ENCODE peak calls at places on chromosomes 7 and 10, in six cellular contexts. Z, J, B, C, O and R are unnamed samples. For H3K4me1, the result is how much of the 10 kb centered on the place peaks cover.

GRCh38 chr7:100191775-100192174 is 14.1 kb downstream of the STAG3 start:
- DNase-seq in C (no peak), J (no peak), B (no peak), Z (no peak), O (no peak), R (no peak)

GRCh38 chr7:95421847-95422444 is 12.9 kb downstream of the PON2 start:
- DNase-seq in C (no peak), O (no peak), Z (no peak), J (no peak), B (no peak), R (no peak)

GRCh38 chr7:130910949-130911944 is 177.2 kb upstream of the KLF14 start:
- DNase-seq in O (no peak), C (no peak), J (no peak), Z (no peak), B (no peak), R (no peak)

GRCh38 chr7:96833701-96834453 is 124.2 kb upstream of the SEM1 start:
- DNase-seq in C (no peak), Z (no peak), J (no peak), B (no peak), O (no peak), R (no peak)

GRCh38 chr10:126908225-126908624 is 3.0 kb downstream of the DOCK1 start:
- DNase-seq in Z (no peak), B (no peak), C (no peak), O (no peak), J (no peak), R (no peak)

GRCh38 chr10:2919016-2919415 is 148.3 kb upstream of the PFKP start:
- DNase-seq in B (no peak), J (no peak), O (no peak), C (no peak), Z (no peak), R (no peak)

GRCh38 chr10:46527241-46527811 is 29.1 kb downstream of the GPRIN2 start:
- DNase-seq in J (peak), C (no peak), Z (no peak), O (no peak), B (peak), R (no peak)

GRCh38 chr10:49184642-49185111 is 3.5 kb downstream of the TMEM273 start:
- DNase-seq in B (no peak), O (no peak), J (no peak), Z (no peak), C (no peak), R (no peak)

GRCh38 chr10:120493411-120494312 is 36.6 kb downstream of the PLPP4 start:
- DNase-seq in B (no peak), J (no peak), Z (no peak), C (no peak), O (no peak), R (no peak)

GRCh38 chr10:30151581-30152389 is 92.4 kb upstream of the JCAD start:
- DNase-seq in C (no peak), Z (peak), J (no peak), B (peak), O (peak), R (no peak)

GRCh38 chr7:149013876-149014275 is 14.4 kb downstream of the PDIA4 start:
- DNase-seq in B (no peak), C (no peak), J (no peak), Z (no peak), O (no peak), R (no peak)

GRCh38 chr7:116863168-116863670 is 832 bp downstream of the CAPZA2 start:
- DNase-seq in J (peak), C (no peak), O (no peak), B (no peak), Z (peak), R (peak)

GRCh38 chr10:102400598-102401321 is 5.3 kb downstream of the NFKB2 start:
- DNase-seq in Z (no peak), J (peak), O (no peak), C (no peak), B (no peak), R (no peak)

GRCh38 chr10:89025453-89025852 is 34.9 kb downstream of the FAS start:
- DNase-seq in B (no peak), Z (no peak), O (no peak), J (no peak), C (no peak), R (no peak)

GRCh38 chr7:112370436-112370835 is 79.8 kb upstream of the IFRD1 start:
- DNase-seq in J (no peak), Z (no peak), B (no peak), C (peak), O (no peak), R (no peak)

GRCh38 chr7:95493844-95494243 is 8.1 kb downstream of the ASB4 start:
- DNase-seq in J (no peak), Z (no peak), C (no peak), O (no peak), B (no peak), R (no peak)

GRCh38 chr7:116706668-116707126 is 34.7 kb downstream of the MET start:
- DNase-seq in B (no peak), Z (no peak), O (peak), C (no peak), J (no peak), R (peak)

GRCh38 chr7:105309235-105310156 is 79.2 kb downstream of the SRPK2 start:
- DNase-seq in Z (no peak), J (no peak), O (no peak), B (no peak), C (no peak), R (no peak)

GRCh38 chr10:115975031-115975430 is 298.0 kb downstream of the GFRA1 start:
- DNase-seq in J (no peak), C (no peak), O (no peak), B (no peak), Z (no peak), R (no peak)

GRCh38 chr10:70176441-70176840 is 6.1 kb upstream of the SAR1A start:
- DNase-seq in Z (no peak), B (no peak), C (no peak), J (no peak), O (no peak), R (no peak)

DNA sequence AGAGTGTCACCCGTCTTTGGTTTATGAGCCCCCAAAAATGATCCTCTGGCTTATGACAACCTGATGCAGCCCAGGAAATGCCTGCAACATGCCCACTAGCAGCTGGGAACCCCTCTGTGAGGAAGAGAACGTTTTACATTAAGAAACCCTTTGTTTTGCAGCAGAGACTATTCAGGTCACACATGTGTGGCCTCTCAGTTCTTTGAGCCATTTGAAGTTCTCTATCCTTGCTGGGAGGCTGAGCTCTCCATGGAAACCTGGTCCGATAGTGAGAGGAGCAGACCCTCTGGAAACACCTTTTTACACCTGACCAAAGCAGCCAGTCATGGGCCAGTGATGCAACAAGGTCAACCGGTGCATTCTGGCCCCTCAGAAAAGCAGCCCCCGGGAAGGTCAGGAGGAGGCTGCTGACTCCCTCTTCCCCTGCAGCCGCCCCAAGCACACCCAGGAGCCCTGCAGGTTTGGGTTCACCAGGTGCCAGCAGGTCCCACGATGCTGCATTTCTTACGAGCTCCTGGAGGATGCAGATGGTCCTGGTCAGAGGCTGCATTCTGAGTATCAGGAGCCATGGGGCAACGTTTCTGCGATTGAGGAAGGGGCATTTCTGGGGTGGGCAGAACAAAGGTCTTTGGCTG is 134.3 kb downstream of the ZMYND11 start:
- DNase-seq in O (no peak), J (no peak), Z (no peak), B (no peak), C (no peak), R (no peak)
- H3K4me1 ChIP-seq in O (under half), J (under half), Z (under half), B (under half), C (under half), R (under half)

DNA sequence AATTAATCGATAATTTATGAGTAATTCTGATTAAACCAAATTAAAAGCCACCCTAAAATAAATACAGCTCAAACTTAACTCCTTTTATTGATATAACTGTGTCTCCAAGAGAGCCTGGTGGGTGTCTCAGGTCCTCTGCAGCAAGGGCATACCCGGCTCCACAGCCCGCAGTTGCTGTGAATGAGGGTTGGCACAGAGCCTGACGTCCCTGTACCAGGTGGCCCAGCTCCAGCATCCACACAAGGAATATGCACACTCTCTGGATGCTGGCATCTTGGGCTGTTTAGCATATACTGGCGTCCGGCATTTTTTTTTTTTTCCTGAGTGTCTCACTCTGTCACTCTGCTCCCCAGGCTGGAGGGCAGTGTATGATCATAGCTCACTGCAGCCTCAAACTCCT is 72.4 kb upstream of the C1QL3 start:
- DNase-seq in Z (no peak), J (no peak), B (no peak), O (no peak), C (no peak), R (no peak)
- H3K4me3 ChIP-seq in Z (no peak), J (no peak), B (no peak), O (no peak), C (no peak), R (no peak)

DNA sequence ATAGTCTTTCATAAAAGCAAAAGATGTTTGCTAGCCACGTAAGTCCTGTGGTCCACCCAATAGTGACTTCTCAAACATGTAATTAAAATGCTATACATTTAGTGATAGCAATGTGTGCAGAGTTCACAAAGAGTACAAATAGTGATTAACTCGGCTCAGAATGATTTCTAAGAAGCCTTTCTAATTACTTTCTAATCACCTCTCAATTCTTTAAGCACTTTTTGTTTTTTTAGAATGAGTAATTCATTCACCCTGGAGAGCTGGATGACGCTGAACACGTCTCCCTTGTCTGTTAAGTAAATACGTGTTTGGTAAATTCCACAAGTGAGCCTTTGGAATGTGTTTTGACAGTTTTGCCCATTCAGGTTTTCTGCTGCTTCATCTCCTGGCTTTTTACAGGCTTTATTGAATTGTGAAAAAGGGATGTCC is 211.9 kb downstream of the VTI1A start:
- DNase-seq in C (no peak), J (no peak), O (peak), B (no peak), Z (no peak), R (peak)
- H3K4me1 ChIP-seq in C (under half), J (under half), O (half or more), B (under half), Z (under half), R (under half)

DNA sequence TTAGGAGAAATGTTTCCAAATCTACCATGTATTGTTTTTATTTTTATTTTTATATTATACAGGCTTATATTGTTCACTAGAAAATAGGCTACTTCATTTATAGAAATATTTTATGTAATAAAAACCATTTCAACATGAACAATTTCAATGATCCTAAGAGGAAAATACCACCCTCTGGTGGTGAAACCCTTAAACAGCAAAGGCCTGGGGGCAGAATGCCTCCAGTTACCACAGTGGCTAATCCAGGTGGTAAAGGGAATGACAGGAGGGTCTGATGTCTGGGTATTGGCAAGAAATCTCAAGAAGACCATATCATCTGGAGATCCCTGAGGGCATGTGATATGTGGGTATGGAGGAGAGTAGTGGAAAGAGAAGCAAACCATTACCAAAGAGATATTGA is 19.3 kb downstream of the MACC1 start:
- DNase-seq in B (no peak), Z (no peak), O (peak), C (no peak), J (no peak), R (no peak)
- H3K4me3 ChIP-seq in B (no peak), Z (no peak), O (no peak), C (no peak), J (no peak), R (no peak)

GRCh38 chr10:79244841-79245504 is 102.3 kb upstream of the PPIF start:
- DNase-seq in B (no peak), C (no peak), Z (no peak), J (no peak), O (no peak), R (no peak)
- H3K4me1 ChIP-seq in B (half or more), C (under half), Z (half or more), J (half or more), O (under half), R (under half)

GRCh38 chr7:1989049-1989860 is 243.5 kb downstream of the MAD1L1 start:
- DNase-seq in J (no peak), Z (no peak), C (no peak), O (no peak), B (no peak), R (no peak)

GRCh38 chr7:1986366-1987083 is 246.2 kb downstream of the MAD1L1 start:
- DNase-seq in O (no peak), C (no peak), Z (no peak), J (no peak), B (no peak), R (no peak)

GRCh38 chr7:1987084-1987535 is 245.6 kb downstream of the MAD1L1 start:
- DNase-seq in O (no peak), J (no peak), Z (no peak), B (no peak), C (no peak), R (no peak)

GRCh38 chr7:1988533-1988930 is 244.2 kb downstream of the MAD1L1 start:
- DNase-seq in O (no peak), B (no peak), J (no peak), Z (no peak), C (no peak), R (no peak)

GRCh38 chr7:1987591-1988532 is 244.9 kb downstream of the MAD1L1 start:
- DNase-seq in C (no peak), O (no peak), J (no peak), Z (no peak), B (no peak), R (no peak)
- H3K4me3 ChIP-seq in C (no peak), O (no peak), J (no peak), Z (no peak), B (no peak), R (no peak)

DNA sequence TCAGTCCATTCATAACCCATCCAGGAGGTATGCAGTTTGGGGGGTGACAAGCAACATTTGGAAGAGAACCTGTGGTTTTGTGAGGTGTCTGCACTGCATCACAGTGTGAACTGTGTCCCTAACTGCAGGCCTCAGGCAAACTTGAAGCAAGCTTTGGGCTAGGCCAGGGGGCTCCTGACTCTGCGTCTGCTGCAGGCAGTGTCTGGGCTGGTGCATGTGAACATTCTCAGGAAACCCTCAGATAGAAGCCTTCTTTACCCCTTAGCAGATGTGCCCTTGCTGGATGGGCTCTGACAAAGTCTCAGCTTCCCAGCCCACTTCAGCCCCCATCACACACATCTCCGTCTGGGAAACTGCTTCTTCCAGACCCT is 61.0 kb downstream of the VIPR2 start:
- DNase-seq in J (no peak), O (no peak), C (no peak), B (no peak), Z (no peak), R (no peak)
- H3K4me1 ChIP-seq in J (under half), O (under half), C (under half), B (under half), Z (under half), R (under half)